ENCODE peak calls at places on chromosomes 2 and 18, in four cellular contexts. One of them, this sample, is unnamed. For H3K9me3, the result is how much of the 10 kb centered on the place peaks cover.

GRCh38 chr2:233990261-233990798 is 60.2 kb upstream of the SPP2 start:
- DNase-seq in HCT116: no peak
- DNase-seq in HepG2: no peak
- DNase-seq in K562: no peak
- DNase-seq in this sample: no peak

GRCh38 chr18:62881509-62882016 is 166.2 kb downstream of the PHLPP1 start:
- DNase-seq in HCT116: peak
- DNase-seq in HepG2: no peak
- DNase-seq in K562: peak
- DNase-seq in this sample: no peak

GRCh38 chr2:226578373-226578772 is 221.2 kb downstream of the IRS1 start:
- DNase-seq in HCT116: no peak
- DNase-seq in HepG2: no peak
- DNase-seq in K562: no peak
- DNase-seq in this sample: no peak

GRCh38 chr18:48887905-48888531 is 62.7 kb downstream of the SMAD7 start:
- DNase-seq in HCT116: no peak
- DNase-seq in HepG2: no peak
- DNase-seq in K562: no peak
- DNase-seq in this sample: no peak

GRCh38 chr2:200615247-200615646 is 29.4 kb downstream of the AOX1 start:
- DNase-seq in HCT116: no peak
- DNase-seq in HepG2: peak
- DNase-seq in K562: no peak
- DNase-seq in this sample: no peak

GRCh38 chr2:18117592-18117991 is 239.1 kb downstream of the KCNS3 start:
- DNase-seq in HCT116: peak
- DNase-seq in HepG2: peak
- DNase-seq in K562: peak
- DNase-seq in this sample: no peak

GRCh38 chr2:10369269-10370255 is 66.9 kb downstream of the HPCAL1 start:
- DNase-seq in HCT116: no peak
- DNase-seq in HepG2: peak
- DNase-seq in K562: peak
- DNase-seq in this sample: no peak

GRCh38 chr2:78145395-78145996 is 623.3 kb upstream of the LRRTM4 start:
- DNase-seq in HCT116: no peak
- DNase-seq in HepG2: no peak
- DNase-seq in K562: no peak
- DNase-seq in this sample: no peak

GRCh38 chr2:37000273-37000780 is 34.0 kb upstream of the STRN start:
- DNase-seq in HCT116: no peak
- DNase-seq in HepG2: no peak
- DNase-seq in K562: no peak
- DNase-seq in this sample: no peak

GRCh38 chr2:129720761-129721160 is 258.7 kb upstream of the RAB6C start:
- DNase-seq in HCT116: no peak
- DNase-seq in HepG2: no peak
- DNase-seq in K562: no peak
- DNase-seq in this sample: no peak

GRCh38 chr2:72937356-72937669 is 20.0 kb downstream of the EMX1 start:
- DNase-seq in HCT116: no peak
- DNase-seq in HepG2: no peak
- DNase-seq in K562: no peak
- DNase-seq in this sample: no peak

GRCh38 chr2:89797320-89798038 is 1106.0 kb downstream of the RPIA start:
- DNase-seq in HCT116: no peak
- DNase-seq in HepG2: no peak
- DNase-seq in K562: no peak
- DNase-seq in this sample: no peak
- H3K9me3 ChIP-seq in HCT116: half or more
- H3K9me3 ChIP-seq in HepG2: half or more
- H3K9me3 ChIP-seq in K562: under half
- H3K9me3 ChIP-seq in this sample: under half

DNA sequence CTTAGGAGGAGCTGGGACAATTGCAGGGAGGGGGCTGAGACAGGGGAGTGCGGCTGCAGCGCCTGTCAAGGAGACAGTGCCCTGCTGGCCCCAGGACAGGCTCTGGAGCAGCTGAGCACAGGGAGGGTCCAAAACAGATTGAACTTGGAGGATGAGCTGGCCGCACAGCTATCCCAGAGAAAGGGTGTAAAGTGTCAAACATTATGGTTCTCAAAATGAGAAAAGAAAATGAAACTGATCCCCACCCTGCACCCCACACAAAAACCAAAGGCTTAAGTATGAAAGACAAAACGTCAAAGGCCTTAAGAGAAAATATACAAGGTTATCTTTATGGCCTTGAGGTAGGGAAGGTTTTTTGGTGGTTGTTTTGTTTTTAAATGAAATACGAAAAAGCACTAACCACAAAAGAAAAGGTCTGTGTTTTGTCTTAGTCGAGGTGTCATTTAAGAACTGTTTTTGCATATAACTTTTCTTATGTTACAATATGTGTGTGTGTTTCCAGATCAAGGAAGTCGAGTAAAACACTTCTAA is 111.8 kb downstream of the HDAC4 start:
- DNase-seq in HCT116: no peak
- DNase-seq in HepG2: no peak
- DNase-seq in K562: peak
- DNase-seq in this sample: no peak
- TF ChIP-seq TCF7L2 in HCT116: no peak
- TF ChIP-seq TCF7L2 in HepG2: no peak
- TF ChIP-seq TCF7L2 in K562: no peak
- TF ChIP-seq TCF7L2 in this sample: no peak

GRCh38 chr2:191312662-191313061 is 67.5 kb downstream of the MYO1B start:
- DNase-seq in HCT116: no peak
- DNase-seq in HepG2: no peak
- DNase-seq in K562: no peak
- DNase-seq in this sample: no peak
- H3K27ac ChIP-seq in HCT116: no peak
- H3K27ac ChIP-seq in HepG2: no peak
- H3K27ac ChIP-seq in K562: no peak
- H3K27ac ChIP-seq in this sample: no peak

GRCh38 chr2:101673920-101674319 is 23.6 kb upstream of the MAP4K4 start:
- DNase-seq in HCT116: no peak
- DNase-seq in HepG2: peak
- DNase-seq in K562: no peak
- DNase-seq in this sample: no peak
- H3K9me3 ChIP-seq in HCT116: under half
- H3K9me3 ChIP-seq in HepG2: under half
- H3K9me3 ChIP-seq in K562: under half
- H3K9me3 ChIP-seq in this sample: under half

GRCh38 chr2:191114403-191114886 is 36.3 kb downstream of the STAT4 start:
- DNase-seq in HCT116: no peak
- DNase-seq in HepG2: no peak
- DNase-seq in K562: no peak
- DNase-seq in this sample: no peak
- TF ChIP-seq TCF7L2 in HCT116: no peak
- TF ChIP-seq TCF7L2 in HepG2: no peak
- TF ChIP-seq TCF7L2 in K562: no peak
- TF ChIP-seq TCF7L2 in this sample: no peak

GRCh38 chr2:8494151-8494550 is 187.7 kb upstream of the ID2 start:
- DNase-seq in HCT116: no peak
- DNase-seq in HepG2: no peak
- DNase-seq in K562: no peak
- DNase-seq in this sample: no peak

GRCh38 chr2:8489751-8490150 is 192.1 kb upstream of the ID2 start:
- DNase-seq in HCT116: no peak
- DNase-seq in HepG2: no peak
- DNase-seq in K562: no peak
- DNase-seq in this sample: no peak

GRCh38 chr2:8490166-8490565 is 191.7 kb upstream of the ID2 start:
- DNase-seq in HCT116: no peak
- DNase-seq in HepG2: no peak
- DNase-seq in K562: no peak
- DNase-seq in this sample: no peak

GRCh38 chr2:8489221-8489620 is 192.6 kb upstream of the ID2 start:
- DNase-seq in HCT116: no peak
- DNase-seq in HepG2: no peak
- DNase-seq in K562: no peak
- DNase-seq in this sample: no peak

GRCh38 chr2:8491296-8492048 is 190.4 kb upstream of the ID2 start:
- DNase-seq in HCT116: no peak
- DNase-seq in HepG2: no peak
- DNase-seq in K562: no peak
- DNase-seq in this sample: no peak
- H3K27ac ChIP-seq in HCT116: no peak
- H3K27ac ChIP-seq in HepG2: no peak
- H3K27ac ChIP-seq in K562: no peak
- H3K27ac ChIP-seq in this sample: no peak

DNA sequence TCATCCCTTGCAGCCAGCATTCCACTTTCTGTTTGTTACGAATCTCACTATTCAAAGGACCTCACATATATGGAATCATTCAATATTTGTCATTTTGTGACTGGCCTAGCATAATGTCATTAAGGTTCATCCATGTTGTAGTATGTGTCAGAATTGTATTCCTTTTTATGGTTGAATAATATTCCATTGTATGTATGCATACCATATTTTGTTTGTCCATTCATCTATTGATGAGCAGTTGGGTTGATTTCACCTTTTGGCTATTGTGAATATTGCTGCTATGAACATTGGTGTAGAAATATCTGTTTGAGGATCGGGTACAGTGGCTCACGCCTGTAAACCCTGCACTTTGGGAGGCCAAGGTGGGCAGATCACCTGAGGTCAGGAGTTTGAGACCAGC is 35.0 kb downstream of the PSMD14 start:
- DNase-seq in HCT116: no peak
- DNase-seq in HepG2: no peak
- DNase-seq in K562: no peak
- DNase-seq in this sample: no peak
- H3K9me3 ChIP-seq in HCT116: under half
- H3K9me3 ChIP-seq in HepG2: under half
- H3K9me3 ChIP-seq in K562: under half
- H3K9me3 ChIP-seq in this sample: under half

GRCh38 chr2:62447411-62447810 is 58.6 kb downstream of the TMEM17 start:
- DNase-seq in HCT116: no peak
- DNase-seq in HepG2: no peak
- DNase-seq in K562: no peak
- DNase-seq in this sample: no peak
- TF ChIP-seq TCF7L2 in HCT116: no peak
- TF ChIP-seq TCF7L2 in HepG2: no peak
- TF ChIP-seq TCF7L2 in K562: no peak
- TF ChIP-seq TCF7L2 in this sample: no peak

This sample was measured in Panc1.